ENCODE peak calls at places on chromosomes 4 and X, in six cellular contexts. One of them, this sample, is unnamed.

GRCh38 chr4:140955528-140956094 is 177.7 kb downstream of the RNF150 start:
- DNase-seq in Calu3: no peak
- DNase-seq in cerebellum: no peak
- DNase-seq in H4: no peak
- DNase-seq in amygdala: no peak
- DNase-seq in T-cell: no peak
- DNase-seq in this sample: no peak

GRCh38 chr4:39814403-39815185 is 116.7 kb downstream of the UBE2K start:
- DNase-seq in cerebellum: no peak
- DNase-seq in H4: no peak
- DNase-seq in T-cell: no peak
- DNase-seq in amygdala: no peak
- DNase-seq in Calu3: peak
- DNase-seq in this sample: no peak

GRCh38 chr4:72924814-72925213 is 144.7 kb downstream of the COX18 start:
- DNase-seq in T-cell: no peak
- DNase-seq in cerebellum: no peak
- DNase-seq in amygdala: no peak
- DNase-seq in H4: no peak
- DNase-seq in Calu3: no peak
- DNase-seq in this sample: no peak

GRCh38 chr4:147963839-147964238 is 232.0 kb downstream of the ARHGAP10 start:
- DNase-seq in T-cell: no peak
- DNase-seq in cerebellum: no peak
- DNase-seq in H4: no peak
- DNase-seq in amygdala: no peak
- DNase-seq in Calu3: no peak
- DNase-seq in this sample: no peak

GRCh38 chr4:76388160-76388908 is 32.6 kb downstream of the CCDC158 start:
- DNase-seq in cerebellum: no peak
- DNase-seq in T-cell: no peak
- DNase-seq in Calu3: no peak
- DNase-seq in amygdala: no peak
- DNase-seq in H4: peak
- DNase-seq in this sample: no peak

GRCh38 chrX:40104649-40105015 is 6.9 kb upstream of the BCOR start:
- DNase-seq in T-cell: no peak
- DNase-seq in Calu3: peak
- DNase-seq in H4: peak
- DNase-seq in cerebellum: no peak
- DNase-seq in amygdala: no peak
- DNase-seq in this sample: peak

GRCh38 chrX:129823115-129823514 is 20.6 kb downstream of the ZDHHC9 start:
- DNase-seq in T-cell: peak
- DNase-seq in cerebellum: no peak
- DNase-seq in amygdala: no peak
- DNase-seq in H4: peak
- DNase-seq in Calu3: peak
- DNase-seq in this sample: peak

GRCh38 chr4:42278709-42279324 is 118.5 kb upstream of the SHISA3 start:
- DNase-seq in Calu3: no peak
- DNase-seq in cerebellum: no peak
- DNase-seq in amygdala: no peak
- DNase-seq in T-cell: no peak
- DNase-seq in H4: no peak
- DNase-seq in this sample: no peak

GRCh38 chr4:6523251-6523650 is 50.8 kb upstream of the PPP2R2C start:
- DNase-seq in Calu3: no peak
- DNase-seq in cerebellum: no peak
- DNase-seq in T-cell: no peak
- DNase-seq in amygdala: no peak
- DNase-seq in H4: no peak
- DNase-seq in this sample: no peak

GRCh38 chrX:57211906-57212305 is 74.6 kb upstream of the FAAH2 start:
- DNase-seq in Calu3: no peak
- DNase-seq in amygdala: no peak
- DNase-seq in T-cell: no peak
- DNase-seq in cerebellum: no peak
- DNase-seq in H4: no peak
- DNase-seq in this sample: no peak

GRCh38 chr4:168558587-168558986 is 61.7 kb downstream of the PALLD start:
- DNase-seq in H4: no peak
- DNase-seq in cerebellum: no peak
- DNase-seq in T-cell: no peak
- DNase-seq in Calu3: no peak
- DNase-seq in amygdala: no peak
- DNase-seq in this sample: peak

GRCh38 chr4:128686810-128687209 is 122.7 kb upstream of the JADE1 start:
- DNase-seq in amygdala: no peak
- DNase-seq in cerebellum: no peak
- DNase-seq in T-cell: no peak
- DNase-seq in H4: no peak
- DNase-seq in Calu3: no peak
- DNase-seq in this sample: peak

GRCh38 chrX:48891402-48892288 is 5.9 kb downstream of the TIMM17B start:
- DNase-seq in T-cell: peak
- DNase-seq in amygdala: peak
- DNase-seq in H4: peak
- DNase-seq in Calu3: peak
- DNase-seq in cerebellum: peak
- DNase-seq in this sample: peak

GRCh38 chrX:39396358-39396995 is 595.2 kb downstream of the MID1IP1 start:
- DNase-seq in Calu3: no peak
- DNase-seq in amygdala: no peak
- DNase-seq in cerebellum: peak
- DNase-seq in H4: no peak
- DNase-seq in T-cell: no peak
- DNase-seq in this sample: no peak

GRCh38 chr4:108453366-108453765 is 167.0 kb upstream of the RPL34 start:
- DNase-seq in Calu3: no peak
- DNase-seq in amygdala: no peak
- DNase-seq in cerebellum: no peak
- DNase-seq in H4: no peak
- DNase-seq in T-cell: no peak
- DNase-seq in this sample: no peak

GRCh38 chr4:146525754-146526153 is 4.0 kb upstream of the SLC10A7 start:
- DNase-seq in T-cell: no peak
- DNase-seq in amygdala: no peak
- DNase-seq in Calu3: no peak
- DNase-seq in cerebellum: no peak
- DNase-seq in H4: no peak
- DNase-seq in this sample: no peak

GRCh38 chrX:140091276-140091886 is 126.1 kb upstream of the CXorf66 start:
- DNase-seq in cerebellum: peak
- DNase-seq in amygdala: peak
- DNase-seq in Calu3: no peak
- DNase-seq in T-cell: peak
- DNase-seq in H4: peak
- DNase-seq in this sample: no peak

GRCh38 chr4:88841635-88842034 is 144.0 kb upstream of the NAP1L5 start:
- DNase-seq in amygdala: no peak
- DNase-seq in H4: no peak
- DNase-seq in cerebellum: no peak
- DNase-seq in Calu3: no peak
- DNase-seq in T-cell: no peak
- DNase-seq in this sample: no peak

GRCh38 chr4:138267835-138268234 is 25.7 kb upstream of the SLC7A11 start:
- DNase-seq in Calu3: no peak
- DNase-seq in cerebellum: no peak
- DNase-seq in T-cell: no peak
- DNase-seq in H4: no peak
- DNase-seq in amygdala: no peak
- DNase-seq in this sample: no peak

GRCh38 chr4:40621592-40622512 is 7.8 kb downstream of the RBM47 start:
- DNase-seq in Calu3: peak
- DNase-seq in T-cell: peak
- DNase-seq in H4: peak
- DNase-seq in cerebellum: no peak
- DNase-seq in amygdala: peak
- DNase-seq in this sample: peak

GRCh38 chrX:1027133-1027532 is 185.3 kb downstream of the CRLF2 start:
- DNase-seq in T-cell: no peak
- DNase-seq in cerebellum: no peak
- DNase-seq in amygdala: no peak
- DNase-seq in Calu3: no peak
- DNase-seq in H4: no peak
- DNase-seq in this sample: no peak

GRCh38 chrX:73855546-73855945 is 292.5 kb downstream of the CHIC1 start:
- DNase-seq in T-cell: peak
- DNase-seq in cerebellum: peak
- DNase-seq in amygdala: peak
- DNase-seq in Calu3: peak
- DNase-seq in H4: peak
- DNase-seq in this sample: peak

GRCh38 chrX:72169008-72169728 is 12.4 kb upstream of the PIN4 start:
- DNase-seq in amygdala: no peak
- DNase-seq in Calu3: no peak
- DNase-seq in cerebellum: no peak
- DNase-seq in H4: peak
- DNase-seq in T-cell: peak
- DNase-seq in this sample: no peak

GRCh38 chr4:129233691-129234090 is 137.7 kb downstream of the C4orf33 start:
- DNase-seq in T-cell: no peak
- DNase-seq in cerebellum: no peak
- DNase-seq in Calu3: no peak
- DNase-seq in amygdala: no peak
- DNase-seq in H4: no peak
- DNase-seq in this sample: no peak

GRCh38 chr4:39044947-39045734 is 12.9 kb upstream of the TMEM156 start:
- DNase-seq in Calu3: no peak
- DNase-seq in amygdala: peak
- DNase-seq in cerebellum: no peak
- DNase-seq in H4: no peak
- DNase-seq in T-cell: peak
- DNase-seq in this sample: peak

GRCh38 chr4:3471098-3471760 is 8.1 kb downstream of the DOK7 start:
- DNase-seq in T-cell: no peak
- DNase-seq in cerebellum: no peak
- DNase-seq in amygdala: no peak
- DNase-seq in Calu3: no peak
- DNase-seq in H4: no peak
- DNase-seq in this sample: no peak

GRCh38 chr4:94406668-94407437 is 44.9 kb upstream of the PDLIM5 start:
- DNase-seq in Calu3: peak
- DNase-seq in amygdala: peak
- DNase-seq in H4: peak
- DNase-seq in T-cell: peak
- DNase-seq in cerebellum: peak
- DNase-seq in this sample: peak

This sample was measured in RCC 7860.